ENCODE peak calls at places on chromosomes 11 and 22, in eight cellular contexts. N, M, I, Z, J, F, U and W are unnamed samples. For H3K27me3, the result is how much of the 10 kb centered on the place peaks cover.

GRCh38 chr11:6022954-6023353 is 7.6 kb downstream of the OR56A1 start:
- DNase-seq in F (peak), N (no peak), J (no peak), M (peak), I (no peak), U (no peak), Z (no peak), W (no peak)

GRCh38 chr11:83115551-83115950 is 41.4 kb upstream of the PCF11 start:
- DNase-seq in U (peak), M (no peak), J (no peak), Z (peak), N (no peak), F (no peak), I (no peak), W (no peak)

GRCh38 chr22:46078241-46079092 is 71.9 kb upstream of the PPARA start:
- DNase-seq in J (no peak), F (peak), I (peak), N (peak), M (peak), U (peak), Z (peak), W (peak)

GRCh38 chr11:57405271-57405890 is 14.9 kb upstream of the PRG2 start:
- DNase-seq in F (no peak), Z (no peak), M (no peak), U (peak), I (no peak), N (no peak), J (no peak), W (no peak)

GRCh38 chr11:1834132-1834610 is 619 bp upstream of the SYT8 start:
- DNase-seq in N (peak), F (peak), Z (no peak), I (peak), J (no peak), U (peak), M (peak), W (peak)

GRCh38 chr11:15073361-15074205 is at the start of gene CALCB:
- DNase-seq in N (no peak), F (no peak), J (no peak), I (no peak), M (peak), U (no peak), Z (no peak), W (no peak)

GRCh38 chr11:108913204-108913603 is 248.3 kb downstream of the DDX10 start:
- DNase-seq in M (no peak), I (no peak), J (no peak), U (no peak), N (no peak), Z (no peak), F (no peak), W (no peak)

GRCh38 chr11:116930177-116930576 is 92.8 kb upstream of the APOA1 start:
- DNase-seq in M (no peak), F (no peak), U (no peak), I (no peak), N (no peak), Z (no peak), J (no peak), W (no peak)

GRCh38 chr11:111565111-111565720 is 24.7 kb downstream of the LAYN start:
- DNase-seq in M (peak), J (no peak), N (peak), F (peak), U (peak), I (no peak), Z (peak), W (peak)
- TF ChIP-seq POLR2A in M (no peak), J (no peak), N (no peak), F (no peak), U (no peak), I (no peak), Z (no peak), W (no peak)

DNA sequence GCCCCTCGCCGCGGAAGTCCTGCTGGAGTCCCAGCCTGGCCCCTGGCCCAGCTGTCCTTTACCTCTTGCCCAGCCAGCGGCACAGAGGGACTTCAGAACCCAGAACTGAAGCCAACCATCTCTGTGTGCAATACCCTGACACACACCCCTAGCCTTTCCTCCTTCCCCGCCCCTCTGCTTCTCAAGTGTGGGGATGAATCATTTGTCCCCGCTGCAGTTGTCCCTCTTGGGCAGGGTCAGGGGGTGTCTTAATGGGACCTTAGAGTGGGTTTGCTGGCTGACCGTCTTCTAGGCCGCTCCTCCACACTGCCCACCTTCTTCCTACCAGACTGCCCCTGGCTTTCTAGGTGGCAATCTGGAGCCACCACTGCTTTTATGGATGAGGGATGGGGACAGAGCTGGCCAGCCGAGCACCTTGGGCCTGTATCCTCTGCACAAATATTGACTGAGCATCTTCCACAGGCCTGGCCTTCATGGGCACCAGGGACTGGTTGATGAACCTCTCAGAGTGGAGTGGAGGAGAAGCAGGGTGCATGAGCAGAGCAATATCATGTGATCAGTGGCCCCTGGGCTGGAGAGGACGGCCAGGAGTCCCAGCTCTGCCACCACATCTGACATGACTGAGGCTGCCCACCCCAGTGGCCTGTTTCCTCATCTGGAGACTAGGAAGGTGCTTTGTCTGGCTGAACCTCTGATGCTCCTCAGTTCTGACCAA is 668 bp upstream of the CHST1 start:
- DNase-seq in Z (no peak), M (no peak), J (no peak), I (no peak), U (no peak), N (peak), F (no peak), W (no peak)
- H3K27me3 ChIP-seq in Z (under half), M (under half), J (under half), I (under half), U (under half), N (under half), F (under half), W (under half)

GRCh38 chr11:121082670-121083069 is 18.4 kb upstream of the TECTA start:
- DNase-seq in Z (no peak), U (no peak), I (no peak), N (no peak), F (no peak), M (no peak), J (no peak), W (no peak)
- TF ChIP-seq POLR2A in Z (no peak), U (no peak), I (no peak), N (no peak), F (no peak), M (no peak), J (no peak), W (no peak)

DNA sequence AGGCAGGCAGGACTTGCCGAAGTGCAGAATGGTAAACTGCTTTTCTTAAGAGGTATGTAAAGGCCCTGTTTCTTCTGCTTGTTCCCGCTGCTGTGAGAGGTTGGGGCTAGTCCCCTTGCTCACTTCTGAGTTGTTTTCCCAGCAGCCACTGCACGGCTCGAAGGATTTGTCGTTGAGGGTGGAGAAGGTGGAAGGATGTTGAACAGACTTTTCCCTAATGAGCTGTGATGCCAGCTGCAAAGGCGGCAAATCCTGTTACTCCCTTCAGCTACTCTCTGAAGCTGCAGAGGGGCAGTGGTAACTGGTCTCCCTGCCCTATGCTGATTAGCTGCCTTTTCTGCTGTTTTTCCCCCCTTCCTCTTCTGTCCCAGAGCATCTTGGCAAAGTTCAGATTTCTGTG is 90.4 kb upstream of the SLC25A18 start:
- DNase-seq in Z (no peak), N (no peak), M (no peak), J (no peak), F (no peak), I (no peak), U (peak), W (no peak)
- H3K27me3 ChIP-seq in Z (under half), N (under half), M (under half), J (under half), F (under half), I (under half), U (under half), W (under half)